ENCODE peak calls at places on chromosomes 16 and 17, in nine cellular contexts. One of them, this sample, is unnamed.

GRCh38 chr16:68366062-68366461 is 55.2 kb downstream of the PRMT7 start:
- DNase-seq in stimulated activated CD8-positive, alpha-beta memory T cell treated with anti-CD3 and anti-CD28 coated beads, Interleukin-2, amount 100 ng/mL, for 1 hour: no peak
- DNase-seq in Kasumi-1: no peak
- DNase-seq in iPS DF 6.9: no peak
- DNase-seq in dermis microvascular lymphatic vessel endothelial cell: no peak
- DNase-seq in Karpas-422: no peak
- DNase-seq in astrocyte of the spinal cord: no peak
- DNase-seq in substantia nigra: no peak
- DNase-seq in ascending aorta: no peak
- DNase-seq in this sample: no peak

GRCh38 chr16:46519063-46519462 is 102.1 kb downstream of the SHCBP1 start:
- DNase-seq in stimulated activated CD8-positive, alpha-beta memory T cell treated with anti-CD3 and anti-CD28 coated beads, Interleukin-2, amount 100 ng/mL, for 1 hour: no peak
- DNase-seq in Karpas-422: no peak
- DNase-seq in astrocyte of the spinal cord: no peak
- DNase-seq in ascending aorta: no peak
- DNase-seq in Kasumi-1: no peak
- DNase-seq in iPS DF 6.9: no peak
- DNase-seq in dermis microvascular lymphatic vessel endothelial cell: no peak
- DNase-seq in substantia nigra: no peak
- DNase-seq in this sample: no peak

GRCh38 chr17:40602445-40603443 is 37.5 kb upstream of the CCR7 start:
- DNase-seq in Karpas-422: no peak
- DNase-seq in substantia nigra: no peak
- DNase-seq in dermis microvascular lymphatic vessel endothelial cell: no peak
- DNase-seq in ascending aorta: no peak
- DNase-seq in astrocyte of the spinal cord: no peak
- DNase-seq in iPS DF 6.9: no peak
- DNase-seq in stimulated activated CD8-positive, alpha-beta memory T cell treated with anti-CD3 and anti-CD28 coated beads, Interleukin-2, amount 100 ng/mL, for 1 hour: no peak
- DNase-seq in Kasumi-1: no peak
- DNase-seq in this sample: no peak

GRCh38 chr17:82957469-82957795 is 117.6 kb upstream of the ZNF750 start:
- DNase-seq in substantia nigra: no peak
- DNase-seq in dermis microvascular lymphatic vessel endothelial cell: no peak
- DNase-seq in Kasumi-1: no peak
- DNase-seq in ascending aorta: no peak
- DNase-seq in iPS DF 6.9: no peak
- DNase-seq in Karpas-422: no peak
- DNase-seq in astrocyte of the spinal cord: no peak
- DNase-seq in stimulated activated CD8-positive, alpha-beta memory T cell treated with anti-CD3 and anti-CD28 coated beads, Interleukin-2, amount 100 ng/mL, for 1 hour: no peak
- DNase-seq in this sample: no peak

GRCh38 chr17:77234695-77235094 is 93.9 kb downstream of the SEC14L1 start:
- DNase-seq in iPS DF 6.9: no peak
- DNase-seq in Karpas-422: no peak
- DNase-seq in ascending aorta: no peak
- DNase-seq in astrocyte of the spinal cord: no peak
- DNase-seq in substantia nigra: no peak
- DNase-seq in dermis microvascular lymphatic vessel endothelial cell: no peak
- DNase-seq in stimulated activated CD8-positive, alpha-beta memory T cell treated with anti-CD3 and anti-CD28 coated beads, Interleukin-2, amount 100 ng/mL, for 1 hour: no peak
- DNase-seq in Kasumi-1: no peak
- DNase-seq in this sample: no peak

GRCh38 chr17:10197721-10198508 is 491 bp downstream of the GAS7 start:
- DNase-seq in astrocyte of the spinal cord: no peak
- DNase-seq in substantia nigra: no peak
- DNase-seq in iPS DF 6.9: no peak
- DNase-seq in dermis microvascular lymphatic vessel endothelial cell: peak; percentile 5
- DNase-seq in ascending aorta: no peak
- DNase-seq in stimulated activated CD8-positive, alpha-beta memory T cell treated with anti-CD3 and anti-CD28 coated beads, Interleukin-2, amount 100 ng/mL, for 1 hour: no peak
- DNase-seq in Karpas-422: no peak
- DNase-seq in Kasumi-1: no peak
- DNase-seq in this sample: no peak

GRCh38 chr17:50893183-50893993 is 27.2 kb upstream of the TOB1 start:
- DNase-seq in dermis microvascular lymphatic vessel endothelial cell: no peak
- DNase-seq in astrocyte of the spinal cord: peak; percentile 78
- DNase-seq in Karpas-422: no peak
- DNase-seq in ascending aorta: no peak
- DNase-seq in substantia nigra: peak; percentile 31
- DNase-seq in iPS DF 6.9: no peak
- DNase-seq in Kasumi-1: no peak
- DNase-seq in stimulated activated CD8-positive, alpha-beta memory T cell treated with anti-CD3 and anti-CD28 coated beads, Interleukin-2, amount 100 ng/mL, for 1 hour: no peak
- DNase-seq in this sample: no peak

GRCh38 chr17:60743812-60744211 is 66.2 kb downstream of the BCAS3 start:
- DNase-seq in Kasumi-1: no peak
- DNase-seq in iPS DF 6.9: no peak
- DNase-seq in substantia nigra: no peak
- DNase-seq in ascending aorta: no peak
- DNase-seq in Karpas-422: no peak
- DNase-seq in dermis microvascular lymphatic vessel endothelial cell: peak; percentile 3
- DNase-seq in stimulated activated CD8-positive, alpha-beta memory T cell treated with anti-CD3 and anti-CD28 coated beads, Interleukin-2, amount 100 ng/mL, for 1 hour: no peak
- DNase-seq in astrocyte of the spinal cord: peak; percentile 77
- DNase-seq in this sample: no peak

GRCh38 chr16:51431517-51432241 is 280.6 kb upstream of the SALL1 start:
- DNase-seq in stimulated activated CD8-positive, alpha-beta memory T cell treated with anti-CD3 and anti-CD28 coated beads, Interleukin-2, amount 100 ng/mL, for 1 hour: no peak
- DNase-seq in iPS DF 6.9: no peak
- DNase-seq in ascending aorta: no peak
- DNase-seq in substantia nigra: no peak
- DNase-seq in Kasumi-1: no peak
- DNase-seq in Karpas-422: no peak
- DNase-seq in astrocyte of the spinal cord: peak; percentile 98
- DNase-seq in dermis microvascular lymphatic vessel endothelial cell: no peak
- DNase-seq in this sample: no peak

GRCh38 chr16:5004311-5004710 is 29.4 kb downstream of the NAGPA start:
- DNase-seq in dermis microvascular lymphatic vessel endothelial cell: no peak
- DNase-seq in Karpas-422: no peak
- DNase-seq in Kasumi-1: no peak
- DNase-seq in iPS DF 6.9: no peak
- DNase-seq in substantia nigra: no peak
- DNase-seq in ascending aorta: no peak
- DNase-seq in astrocyte of the spinal cord: no peak
- DNase-seq in stimulated activated CD8-positive, alpha-beta memory T cell treated with anti-CD3 and anti-CD28 coated beads, Interleukin-2, amount 100 ng/mL, for 1 hour: no peak
- DNase-seq in this sample: no peak

GRCh38 chr17:17042851-17043667 is 802 bp downstream of the MPRIP start:
- DNase-seq in astrocyte of the spinal cord: peak; percentile 43
- DNase-seq in ascending aorta: no peak
- DNase-seq in stimulated activated CD8-positive, alpha-beta memory T cell treated with anti-CD3 and anti-CD28 coated beads, Interleukin-2, amount 100 ng/mL, for 1 hour: no peak
- DNase-seq in Karpas-422: peak; percentile 62
- DNase-seq in iPS DF 6.9: no peak
- DNase-seq in substantia nigra: no peak
- DNase-seq in Kasumi-1: no peak
- DNase-seq in dermis microvascular lymphatic vessel endothelial cell: peak; percentile 79
- DNase-seq in this sample: no peak

GRCh38 chr17:38402897-38403296 is 25.4 kb upstream of the ARHGAP23 start:
- DNase-seq in ascending aorta: no peak
- DNase-seq in dermis microvascular lymphatic vessel endothelial cell: no peak
- DNase-seq in Kasumi-1: no peak
- DNase-seq in substantia nigra: no peak
- DNase-seq in astrocyte of the spinal cord: no peak
- DNase-seq in Karpas-422: no peak
- DNase-seq in iPS DF 6.9: no peak
- DNase-seq in stimulated activated CD8-positive, alpha-beta memory T cell treated with anti-CD3 and anti-CD28 coated beads, Interleukin-2, amount 100 ng/mL, for 1 hour: no peak
- DNase-seq in this sample: no peak

GRCh38 chr17:78417531-78417909 is 39.1 kb downstream of the PGS1 start:
- DNase-seq in dermis microvascular lymphatic vessel endothelial cell: no peak
- DNase-seq in substantia nigra: no peak
- DNase-seq in Kasumi-1: no peak
- DNase-seq in Karpas-422: no peak
- DNase-seq in ascending aorta: no peak
- DNase-seq in stimulated activated CD8-positive, alpha-beta memory T cell treated with anti-CD3 and anti-CD28 coated beads, Interleukin-2, amount 100 ng/mL, for 1 hour: no peak
- DNase-seq in astrocyte of the spinal cord: no peak
- DNase-seq in iPS DF 6.9: no peak
- DNase-seq in this sample: no peak

GRCh38 chr16:57642368-57643135 is 14.1 kb downstream of the ADGRG1 start:
- DNase-seq in Kasumi-1: no peak
- DNase-seq in iPS DF 6.9: no peak
- DNase-seq in astrocyte of the spinal cord: no peak
- DNase-seq in Karpas-422: no peak
- DNase-seq in dermis microvascular lymphatic vessel endothelial cell: no peak
- DNase-seq in stimulated activated CD8-positive, alpha-beta memory T cell treated with anti-CD3 and anti-CD28 coated beads, Interleukin-2, amount 100 ng/mL, for 1 hour: no peak
- DNase-seq in substantia nigra: no peak
- DNase-seq in ascending aorta: no peak
- DNase-seq in this sample: no peak

GRCh38 chr17:4474093-4474492 is 24.6 kb upstream of the SPNS2 start:
- DNase-seq in ascending aorta: no peak
- DNase-seq in Kasumi-1: no peak
- DNase-seq in iPS DF 6.9: no peak
- DNase-seq in astrocyte of the spinal cord: no peak
- DNase-seq in stimulated activated CD8-positive, alpha-beta memory T cell treated with anti-CD3 and anti-CD28 coated beads, Interleukin-2, amount 100 ng/mL, for 1 hour: no peak
- DNase-seq in Karpas-422: no peak
- DNase-seq in substantia nigra: no peak
- DNase-seq in dermis microvascular lymphatic vessel endothelial cell: no peak
- DNase-seq in this sample: no peak

GRCh38 chr16:23296994-23297393 is 5.1 kb upstream of the SCNN1B start:
- DNase-seq in astrocyte of the spinal cord: no peak
- DNase-seq in ascending aorta: no peak
- DNase-seq in Kasumi-1: no peak
- DNase-seq in dermis microvascular lymphatic vessel endothelial cell: peak; percentile 10
- DNase-seq in substantia nigra: no peak
- DNase-seq in stimulated activated CD8-positive, alpha-beta memory T cell treated with anti-CD3 and anti-CD28 coated beads, Interleukin-2, amount 100 ng/mL, for 1 hour: no peak
- DNase-seq in iPS DF 6.9: peak; percentile 31
- DNase-seq in Karpas-422: peak; percentile 78
- DNase-seq in this sample: peak; percentile 81

GRCh38 chr16:88010343-88010970 is 59.2 kb downstream of the BANP start:
- DNase-seq in stimulated activated CD8-positive, alpha-beta memory T cell treated with anti-CD3 and anti-CD28 coated beads, Interleukin-2, amount 100 ng/mL, for 1 hour: no peak
- DNase-seq in iPS DF 6.9: no peak
- DNase-seq in astrocyte of the spinal cord: no peak
- DNase-seq in substantia nigra: no peak
- DNase-seq in Karpas-422: no peak
- DNase-seq in dermis microvascular lymphatic vessel endothelial cell: no peak
- DNase-seq in Kasumi-1: no peak
- DNase-seq in ascending aorta: no peak
- DNase-seq in this sample: no peak

GRCh38 chr16:27242868-27243590 is 25.5 kb downstream of the NSMCE1 start:
- DNase-seq in Karpas-422: no peak
- DNase-seq in iPS DF 6.9: no peak
- DNase-seq in astrocyte of the spinal cord: peak; percentile 95
- DNase-seq in stimulated activated CD8-positive, alpha-beta memory T cell treated with anti-CD3 and anti-CD28 coated beads, Interleukin-2, amount 100 ng/mL, for 1 hour: no peak
- DNase-seq in substantia nigra: no peak
- DNase-seq in ascending aorta: peak; percentile 85
- DNase-seq in Kasumi-1: peak; percentile 43
- DNase-seq in dermis microvascular lymphatic vessel endothelial cell: peak; percentile 98
- DNase-seq in this sample: no peak

GRCh38 chr16:14377326-14377725 is 252.7 kb downstream of the PARN start:
- DNase-seq in stimulated activated CD8-positive, alpha-beta memory T cell treated with anti-CD3 and anti-CD28 coated beads, Interleukin-2, amount 100 ng/mL, for 1 hour: no peak
- DNase-seq in ascending aorta: no peak
- DNase-seq in Kasumi-1: no peak
- DNase-seq in Karpas-422: no peak
- DNase-seq in substantia nigra: no peak
- DNase-seq in dermis microvascular lymphatic vessel endothelial cell: no peak
- DNase-seq in astrocyte of the spinal cord: peak; percentile 24
- DNase-seq in iPS DF 6.9: no peak
- DNase-seq in this sample: no peak

GRCh38 chr16:77132051-77132618 is 58.9 kb upstream of the MON1B start:
- DNase-seq in Kasumi-1: no peak
- DNase-seq in Karpas-422: no peak
- DNase-seq in ascending aorta: no peak
- DNase-seq in substantia nigra: no peak
- DNase-seq in iPS DF 6.9: no peak
- DNase-seq in astrocyte of the spinal cord: no peak
- DNase-seq in dermis microvascular lymphatic vessel endothelial cell: no peak
- DNase-seq in stimulated activated CD8-positive, alpha-beta memory T cell treated with anti-CD3 and anti-CD28 coated beads, Interleukin-2, amount 100 ng/mL, for 1 hour: no peak
- DNase-seq in this sample: no peak

GRCh38 chr17:78717431-78717980 is 64.6 kb downstream of the CYTH1 start:
- DNase-seq in iPS DF 6.9: no peak
- DNase-seq in dermis microvascular lymphatic vessel endothelial cell: peak; percentile 41
- DNase-seq in Karpas-422: no peak
- DNase-seq in stimulated activated CD8-positive, alpha-beta memory T cell treated with anti-CD3 and anti-CD28 coated beads, Interleukin-2, amount 100 ng/mL, for 1 hour: no peak
- DNase-seq in substantia nigra: peak; percentile 46
- DNase-seq in astrocyte of the spinal cord: peak; percentile 47
- DNase-seq in ascending aorta: no peak
- DNase-seq in Kasumi-1: no peak
- DNase-seq in this sample: peak; percentile 55